ENCODE peak calls at places on chromosomes 16 and 17, in five cellular contexts. Q is stimulated activated CD8-positive, alpha-beta memory T cell treated with anti-CD3 and anti-CD28 coated beads, Interleukin-2, amount 100 ng/mL, for 1 hour; N is GM23248; L is heart left ventricle; Y is endothelial cell. R is an unnamed sample.

GRCh38 chr17:2444382-2444781 is 43.5 kb upstream of the MNT start:
- DNase-seq in Q (no peak), N (peak), L (no peak), Y (no peak), R (no peak)

GRCh38 chr17:28842282-28843012 is at the start of gene FAM222B:
- DNase-seq in Q (peak), N (peak), L (peak), Y (peak), R (peak)

GRCh38 chr17:17021194-17021863 is 20.9 kb upstream of the MPRIP start:
- DNase-seq in Q (no peak), N (peak), L (peak), Y (no peak), R (no peak)

GRCh38 chr17:4204190-4204589 is 59.6 kb downstream of the ANKFY1 start:
- DNase-seq in Q (no peak), N (peak), L (no peak), Y (no peak), R (no peak)

GRCh38 chr17:38459556-38459955 is 31.3 kb downstream of the ARHGAP23 start:
- DNase-seq in Q (no peak), N (no peak), L (no peak), Y (no peak), R (no peak)

GRCh38 chr17:42405963-42406495 is 17.0 kb downstream of the CAVIN1 start:
- DNase-seq in Q (peak), N (peak), L (peak), Y (peak), R (peak)

GRCh38 chr17:80826955-80827645 is 164.5 kb upstream of the CHMP6 start:
- DNase-seq in Q (no peak), N (peak), L (peak), Y (no peak), R (peak)

GRCh38 chr17:44324092-44324570 is 492 bp downstream of the SLC25A39 start:
- DNase-seq in Q (no peak), N (peak), L (no peak), Y (no peak), R (peak)

GRCh38 chr17:64357191-64357981 is 33.3 kb downstream of the PECAM1 start:
- DNase-seq in Q (no peak), N (peak), L (peak), Y (no peak), R (peak)

GRCh38 chr17:60468371-60468770 is 46.1 kb downstream of the CHCT1 start:
- DNase-seq in Q (no peak), N (no peak), L (no peak), Y (no peak), R (no peak)

GRCh38 chr17:63431939-63432804 is 13.9 kb downstream of the CYB561 start:
- DNase-seq in Q (no peak), N (peak), L (no peak), Y (no peak), R (no peak)

GRCh38 chr17:62650587-62650986 is 23.1 kb downstream of the MRC2 start:
- DNase-seq in Q (no peak), N (no peak), L (no peak), Y (no peak), R (no peak)

GRCh38 chr17:74890554-74890953 is 2.9 kb downstream of the FADS6 start:
- DNase-seq in Q (no peak), N (no peak), L (no peak), Y (no peak), R (no peak)

GRCh38 chr17:50281739-50282401 is 7.6 kb downstream of the TMEM92 start:
- DNase-seq in Q (no peak), N (no peak), L (no peak), Y (no peak), R (no peak)

GRCh38 chr17:17710728-17711541 is 29.7 kb downstream of the RAI1 start:
- DNase-seq in Q (no peak), N (peak), L (no peak), Y (peak), R (peak)

GRCh38 chr16:89561195-89562026 is 929 bp downstream of the RPL13 start:
- DNase-seq in Q (no peak), N (no peak), L (no peak), Y (no peak), R (no peak)

GRCh38 chr16:11130978-11131665 is 124.9 kb downstream of the SOCS1 start:
- DNase-seq in Q (no peak), N (no peak), L (no peak), Y (no peak), R (no peak)

GRCh38 chr17:30086896-30087295 is 29.7 kb upstream of the NSRP1 start:
- DNase-seq in Q (no peak), N (no peak), L (no peak), Y (no peak), R (no peak)

GRCh38 chr17:64327201-64327930 is 63.3 kb downstream of the PECAM1 start:
- DNase-seq in Q (no peak), N (peak), L (peak), Y (no peak), R (no peak)

GRCh38 chr17:45043813-45044540 is 7.5 kb downstream of the DCAKD start:
- DNase-seq in Q (no peak), N (no peak), L (no peak), Y (no peak), R (peak)

GRCh38 chr17:954431-955164 is 25.0 kb downstream of the NXN start:
- DNase-seq in Q (no peak), N (no peak), L (no peak), Y (no peak), R (no peak)

GRCh38 chr16:316741-317464 is 33.9 kb downstream of the PDIA2 start:
- DNase-seq in Q (no peak), N (no peak), L (no peak), Y (no peak), R (no peak)

GRCh38 chr17:77155125-77155524 is 14.4 kb downstream of the SEC14L1 start:
- DNase-seq in Q (no peak), N (no peak), L (no peak), Y (no peak), R (no peak)

GRCh38 chr17:77729587-77729986 is 228.9 kb upstream of the TNRC6C start:
- DNase-seq in Q (no peak), N (no peak), L (no peak), Y (no peak), R (no peak)

GRCh38 chr17:45345246-45345553 is 28.4 kb upstream of the MAP3K14 start:
- DNase-seq in Q (no peak), N (no peak), L (no peak), Y (no peak), R (no peak)

GRCh38 chr17:19460695-19461094 is 49.7 kb downstream of the RNF112 start:
- DNase-seq in Q (no peak), N (peak), L (no peak), Y (no peak), R (no peak)

GRCh38 chr17:75701288-75701687 is 20.0 kb upstream of the ITGB4 start:
- DNase-seq in Q (no peak), N (no peak), L (no peak), Y (no peak), R (no peak)

GRCh38 chr17:66834919-66835454 is at the start of gene CACNG5:
- DNase-seq in Q (no peak), N (no peak), L (no peak), Y (peak), R (no peak)

GRCh38 chr17:15941781-15942180 is 3.1 kb upstream of the ADORA2B start:
- DNase-seq in Q (no peak), N (no peak), L (no peak), Y (no peak), R (peak)

GRCh38 chr17:57874434-57875108 is 24.7 kb upstream of the MRPS23 start:
- DNase-seq in Q (no peak), N (peak), L (peak), Y (peak), R (peak)

GRCh38 chr16:66947302-66948033 is 12.2 kb downstream of the CES2 start:
- DNase-seq in Q (peak), N (peak), L (peak), Y (peak), R (peak)

GRCh38 chr17:44628234-44629188 is 27.8 kb upstream of the MEIOC start:
- DNase-seq in Q (no peak), N (no peak), L (peak), Y (peak), R (no peak)

GRCh38 chr17:81207610-81208581 is 14.9 kb downstream of the CEP131 start:
- DNase-seq in Q (no peak), N (peak), L (no peak), Y (no peak), R (no peak)

GRCh38 chr16:87033541-87034300 is 283.5 kb downstream of the C16orf95 start:
- DNase-seq in Q (no peak), N (no peak), L (peak), Y (no peak), R (no peak)

GRCh38 chr16:81005644-81006471 is 827 bp downstream of the CMC2 start:
- DNase-seq in Q (no peak), N (peak), L (peak), Y (no peak), R (peak)

GRCh38 chr16:54538241-54538640 is 251.7 kb upstream of the IRX3 start:
- DNase-seq in Q (no peak), N (peak), L (no peak), Y (no peak), R (no peak)

GRCh38 chr17:74373838-74374606 is 6.7 kb downstream of the GPR142 start:
- DNase-seq in Q (no peak), N (no peak), L (peak), Y (no peak), R (no peak)

GRCh38 chr16:17543073-17543472 is 72.3 kb upstream of the XYLT1 start:
- DNase-seq in Q (no peak), N (no peak), L (no peak), Y (no peak), R (no peak)

GRCh38 chr16:24281466-24281865 is 25.3 kb downstream of the CACNG3 start:
- DNase-seq in Q (no peak), N (no peak), L (no peak), Y (no peak), R (no peak)

R was measured in epithelial cell of esophagus.